ENCODE peak calls at places on chromosomes 7 and 10, in ten cellular contexts. One of them, this sample, is unnamed.

GRCh38 chr10:4691776-4692175 is 134.2 kb upstream of the AKR1E2 start:
- DNase-seq in NCI-H1436 treated with DMSO at 0.1 percent for 48 hours: no peak
- DNase-seq in fibroblast of villous mesenchyme: peak
- DNase-seq in GM13977: no peak
- DNase-seq in AG04450: no peak
- DNase-seq in tibial artery: no peak
- DNase-seq in PC-3: peak
- DNase-seq in heart left ventricle: no peak
- DNase-seq in KG1: no peak
- DNase-seq in RPMI7951: peak
- DNase-seq in this sample: peak

GRCh38 chr10:104622598-104623209 is 18.4 kb upstream of the SORCS3 start:
- DNase-seq in NCI-H1436 treated with DMSO at 0.1 percent for 48 hours: no peak
- DNase-seq in fibroblast of villous mesenchyme: no peak
- DNase-seq in GM13977: no peak
- DNase-seq in AG04450: no peak
- DNase-seq in tibial artery: no peak
- DNase-seq in PC-3: peak
- DNase-seq in heart left ventricle: no peak
- DNase-seq in KG1: no peak
- DNase-seq in RPMI7951: peak
- DNase-seq in this sample: peak

GRCh38 chr10:75111367-75111905 is at the start of gene SAMD8:
- DNase-seq in NCI-H1436 treated with DMSO at 0.1 percent for 48 hours: peak
- DNase-seq in fibroblast of villous mesenchyme: peak
- DNase-seq in GM13977: peak
- DNase-seq in AG04450: peak
- DNase-seq in tibial artery: peak
- DNase-seq in PC-3: peak
- DNase-seq in heart left ventricle: peak
- DNase-seq in KG1: no peak
- DNase-seq in RPMI7951: peak
- DNase-seq in this sample: peak

GRCh38 chr7:105185290-105186010 is 171.4 kb downstream of the KMT2E start:
- DNase-seq in NCI-H1436 treated with DMSO at 0.1 percent for 48 hours: no peak
- DNase-seq in fibroblast of villous mesenchyme: no peak
- DNase-seq in GM13977: no peak
- DNase-seq in AG04450: no peak
- DNase-seq in tibial artery: no peak
- DNase-seq in PC-3: no peak
- DNase-seq in heart left ventricle: no peak
- DNase-seq in KG1: no peak
- DNase-seq in RPMI7951: no peak
- DNase-seq in this sample: no peak

GRCh38 chr7:56105508-56105907 is 768 bp downstream of the CHCHD2 start:
- DNase-seq in NCI-H1436 treated with DMSO at 0.1 percent for 48 hours: no peak
- DNase-seq in fibroblast of villous mesenchyme: peak
- DNase-seq in GM13977: no peak
- DNase-seq in AG04450: peak
- DNase-seq in tibial artery: no peak
- DNase-seq in PC-3: peak
- DNase-seq in heart left ventricle: no peak
- DNase-seq in KG1: no peak
- DNase-seq in RPMI7951: peak
- DNase-seq in this sample: peak

GRCh38 chr10:114856544-114857287 is 35.1 kb downstream of the FHIP2A start:
- DNase-seq in NCI-H1436 treated with DMSO at 0.1 percent for 48 hours: no peak
- DNase-seq in fibroblast of villous mesenchyme: peak
- DNase-seq in GM13977: no peak
- DNase-seq in AG04450: peak
- DNase-seq in tibial artery: no peak
- DNase-seq in PC-3: peak
- DNase-seq in heart left ventricle: no peak
- DNase-seq in KG1: no peak
- DNase-seq in RPMI7951: peak
- DNase-seq in this sample: peak

GRCh38 chr10:16640153-16640552 is 118.5 kb upstream of the C1QL3 start:
- DNase-seq in NCI-H1436 treated with DMSO at 0.1 percent for 48 hours: no peak
- DNase-seq in fibroblast of villous mesenchyme: no peak
- DNase-seq in GM13977: no peak
- DNase-seq in AG04450: no peak
- DNase-seq in tibial artery: no peak
- DNase-seq in PC-3: no peak
- DNase-seq in heart left ventricle: no peak
- DNase-seq in KG1: no peak
- DNase-seq in RPMI7951: no peak
- DNase-seq in this sample: no peak

GRCh38 chr10:28959850-28960501 is 282.7 kb downstream of the BAMBI start:
- DNase-seq in NCI-H1436 treated with DMSO at 0.1 percent for 48 hours: no peak
- DNase-seq in fibroblast of villous mesenchyme: no peak
- DNase-seq in GM13977: no peak
- DNase-seq in AG04450: no peak
- DNase-seq in tibial artery: no peak
- DNase-seq in PC-3: no peak
- DNase-seq in heart left ventricle: no peak
- DNase-seq in KG1: no peak
- DNase-seq in RPMI7951: no peak
- DNase-seq in this sample: no peak

GRCh38 chr7:2359610-2360009 is 5.0 kb downstream of the EIF3B start:
- DNase-seq in NCI-H1436 treated with DMSO at 0.1 percent for 48 hours: no peak
- DNase-seq in fibroblast of villous mesenchyme: no peak
- DNase-seq in GM13977: no peak
- DNase-seq in AG04450: no peak
- DNase-seq in tibial artery: no peak
- DNase-seq in PC-3: no peak
- DNase-seq in heart left ventricle: no peak
- DNase-seq in KG1: no peak
- DNase-seq in RPMI7951: no peak
- DNase-seq in this sample: no peak

GRCh38 chr7:158740657-158741293 is 36.2 kb upstream of the NCAPG2 start:
- DNase-seq in NCI-H1436 treated with DMSO at 0.1 percent for 48 hours: no peak
- DNase-seq in fibroblast of villous mesenchyme: peak
- DNase-seq in GM13977: no peak
- DNase-seq in AG04450: peak
- DNase-seq in tibial artery: no peak
- DNase-seq in PC-3: peak
- DNase-seq in heart left ventricle: peak
- DNase-seq in KG1: no peak
- DNase-seq in RPMI7951: peak
- DNase-seq in this sample: peak

GRCh38 chr10:388661-389045 is 253.4 kb downstream of the ZMYND11 start:
- DNase-seq in NCI-H1436 treated with DMSO at 0.1 percent for 48 hours: no peak
- DNase-seq in fibroblast of villous mesenchyme: no peak
- DNase-seq in GM13977: no peak
- DNase-seq in AG04450: no peak
- DNase-seq in tibial artery: no peak
- DNase-seq in PC-3: no peak
- DNase-seq in heart left ventricle: no peak
- DNase-seq in KG1: no peak
- DNase-seq in RPMI7951: no peak
- DNase-seq in this sample: no peak

GRCh38 chr10:44673245-44673999 is 237.7 kb upstream of the TMEM72 start:
- DNase-seq in NCI-H1436 treated with DMSO at 0.1 percent for 48 hours: no peak
- DNase-seq in fibroblast of villous mesenchyme: peak
- DNase-seq in GM13977: no peak
- DNase-seq in AG04450: no peak
- DNase-seq in tibial artery: no peak
- DNase-seq in PC-3: no peak
- DNase-seq in heart left ventricle: no peak
- DNase-seq in KG1: no peak
- DNase-seq in RPMI7951: peak
- DNase-seq in this sample: no peak